ENCODE peak calls at places on chromosomes 1 and 21, in five cellular contexts. K, P, A, F and W are unnamed samples.

GRCh38 chr1:180577361-180577760 is 18.6 kb downstream of the OVAAL start:
- DNase-seq in K (peak), P (no peak), A (no peak), F (no peak), W (peak)

GRCh38 chr1:214717323-214717722 is 114.3 kb downstream of the CENPF start:
- DNase-seq in K (no peak), P (no peak), A (no peak), F (peak), W (no peak)

GRCh38 chr1:57770772-57771171 is 346.9 kb upstream of the DAB1 start:
- DNase-seq in K (peak), P (no peak), A (no peak), F (peak), W (peak)

GRCh38 chr1:237012789-237013383 is 8.6 kb upstream of the MT1HL1 start:
- DNase-seq in K (peak), P (no peak), A (peak), F (no peak), W (no peak)

GRCh38 chr1:16615253-16616252 is 2.2 kb upstream of the NBPF1 start:
- DNase-seq in K (no peak), P (no peak), A (no peak), F (no peak), W (no peak)

GRCh38 chr1:22919341-22920025 is 53.2 kb downstream of the LACTBL1 start:
- DNase-seq in K (no peak), P (no peak), A (no peak), F (no peak), W (peak)

GRCh38 chr1:5722635-5723157 is 269.5 kb downstream of the NPHP4 start:
- DNase-seq in K (no peak), P (no peak), A (no peak), F (no peak), W (no peak)

GRCh38 chr1:111110197-111110899 is 29.5 kb downstream of the DRAM2 start:
- DNase-seq in K (peak), P (no peak), A (no peak), F (peak), W (no peak)

GRCh38 chr1:30778156-30778978 is 20.8 kb upstream of the LAPTM5 start:
- DNase-seq in K (peak), P (peak), A (peak), F (peak), W (peak)

GRCh38 chr1:239262538-239262937 is 123.8 kb upstream of the CHRM3 start:
- DNase-seq in K (no peak), P (no peak), A (no peak), F (no peak), W (no peak)

GRCh38 chr1:110245876-110246620 is 35.9 kb downstream of the KCNC4 start:
- DNase-seq in K (no peak), P (peak), A (no peak), F (no peak), W (peak)

GRCh38 chr21:29077651-29078090 is 4.2 kb upstream of the CCT8 start:
- DNase-seq in K (peak), P (no peak), A (no peak), F (peak), W (peak)

GRCh38 chr1:45669859-45670655 is 16.3 kb downstream of the GPBP1L1 start:
- DNase-seq in K (no peak), P (no peak), A (no peak), F (peak), W (peak)

GRCh38 chr1:186306533-186306932 is 68.5 kb downstream of the TPR start:
- DNase-seq in K (no peak), P (no peak), A (no peak), F (no peak), W (no peak)

GRCh38 chr1:94115900-94116436 is 5.0 kb downstream of the ABCA4 start:
- DNase-seq in K (no peak), P (no peak), A (no peak), F (peak), W (no peak)

GRCh38 chr1:98749152-98749756 is 87.7 kb downstream of the SNX7 start:
- DNase-seq in K (peak), P (no peak), A (no peak), F (peak), W (peak)

GRCh38 chr1:181083842-181084605 is 4.5 kb upstream of the IER5 start:
- DNase-seq in K (peak), P (no peak), A (peak), F (peak), W (peak)

GRCh38 chr1:83694449-83694848 is 304.5 kb downstream of the TTLL7 start:
- DNase-seq in K (no peak), P (no peak), A (no peak), F (no peak), W (no peak)

GRCh38 chr1:8122160-8122476 is 96.0 kb upstream of the ERRFI1 start:
- DNase-seq in K (peak), P (no peak), A (no peak), F (peak), W (no peak)

GRCh38 chr1:151681921-151682320 is 34.7 kb downstream of the CELF3 start:
- DNase-seq in K (no peak), P (no peak), A (no peak), F (no peak), W (no peak)

GRCh38 chr1:212777166-212777565 is 14.4 kb downstream of the NSL1 start:
- DNase-seq in K (no peak), P (no peak), A (no peak), F (no peak), W (no peak)

GRCh38 chr1:237814319-237814924 is 76.3 kb downstream of the ZP4 start:
- DNase-seq in K (peak), P (no peak), A (peak), F (peak), W (peak)

GRCh38 chr21:29372063-29372802 is 73.5 kb downstream of the BACH1 start:
- DNase-seq in K (peak), P (peak), A (peak), F (peak), W (peak)

GRCh38 chr1:225896937-225897549 is 8.1 kb upstream of the LEFTY1 start:
- DNase-seq in K (no peak), P (no peak), A (no peak), F (no peak), W (no peak)

GRCh38 chr1:21247892-21248715 is 42.2 kb downstream of the ECE1 start:
- DNase-seq in K (no peak), P (no peak), A (no peak), F (no peak), W (no peak)

GRCh38 chr1:233362743-233363142 is 35.2 kb downstream of the MAP3K21 start:
- DNase-seq in K (no peak), P (no peak), A (no peak), F (no peak), W (no peak)

GRCh38 chr1:166489670-166490436 is 323.1 kb upstream of the FAM78B start:
- DNase-seq in K (no peak), P (no peak), A (no peak), F (peak), W (peak)

GRCh38 chr1:114482585-114482984 is 28.4 kb downstream of the TRIM33 start:
- DNase-seq in K (no peak), P (no peak), A (no peak), F (no peak), W (no peak)

GRCh38 chr1:17922833-17923232 is 167.7 kb downstream of the ACTL8 start:
- DNase-seq in K (peak), P (no peak), A (peak), F (peak), W (peak)

GRCh38 chr1:31981976-31982375 is 31.7 kb upstream of the KHDRBS1 start:
- DNase-seq in K (no peak), P (no peak), A (no peak), F (no peak), W (no peak)

GRCh38 chr1:216788671-216789070 is 65.4 kb upstream of the ESRRG start:
- DNase-seq in K (no peak), P (no peak), A (no peak), F (no peak), W (no peak)

GRCh38 chr1:94634977-94635416 is 93.4 kb upstream of the F3 start:
- DNase-seq in K (no peak), P (no peak), A (peak), F (peak), W (no peak)

GRCh38 chr1:47230692-47231313 is 1.2 kb downstream of the TAL1 start:
- DNase-seq in K (peak), P (no peak), A (peak), F (no peak), W (no peak)

GRCh38 chr1:24688621-24689195 is 45.6 kb downstream of the SRRM1 start:
- DNase-seq in K (peak), P (no peak), A (peak), F (peak), W (peak)

GRCh38 chr1:5948681-5949005 is 43.6 kb downstream of the NPHP4 start:
- DNase-seq in K (no peak), P (no peak), A (no peak), F (no peak), W (no peak)

GRCh38 chr21:40615503-40616376 is 231.2 kb downstream of the DSCAM start:
- DNase-seq in K (no peak), P (no peak), A (no peak), F (no peak), W (no peak)

GRCh38 chr1:59317780-59318179 is 20.9 kb downstream of the FGGY start:
- DNase-seq in K (no peak), P (no peak), A (no peak), F (peak), W (no peak)

GRCh38 chr1:53373246-53373645 is 45.4 kb upstream of the LRP8 start:
- DNase-seq in K (no peak), P (no peak), A (no peak), F (no peak), W (no peak)

DNA sequence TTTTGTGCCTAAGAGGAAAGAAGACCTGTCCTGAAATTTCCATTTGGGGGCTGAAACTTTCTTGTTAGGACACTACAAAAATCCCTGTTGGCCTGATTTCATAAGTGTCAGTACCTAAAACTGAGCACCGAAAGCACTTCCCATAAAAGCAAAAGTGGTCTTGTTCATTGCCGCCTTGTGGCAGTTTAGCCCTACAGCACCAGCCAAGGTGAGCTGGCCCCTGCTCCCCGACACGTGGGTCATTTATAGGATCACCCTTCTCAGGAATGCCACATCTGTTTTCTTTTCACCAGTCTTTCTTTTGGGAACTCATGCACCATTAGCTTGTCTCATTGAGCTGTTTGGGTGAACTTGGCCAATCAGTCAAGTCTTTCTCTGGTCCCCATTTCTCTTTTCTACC is 155.8 kb upstream of the KAZN start:
- DNase-seq in K (no peak), P (no peak), A (peak), F (no peak), W (no peak)
- TF ChIP-seq CTCF in K (no peak), P (no peak), A (no peak), F (no peak), W (no peak)

GRCh38 chr1:87685366-87686136 is 356.9 kb downstream of the LMO4 start:
- DNase-seq in K (peak), P (no peak), A (no peak), F (no peak), W (no peak)
- H3K4me3 ChIP-seq in K (no peak), P (no peak), A (no peak), F (no peak), W (no peak)

DNA sequence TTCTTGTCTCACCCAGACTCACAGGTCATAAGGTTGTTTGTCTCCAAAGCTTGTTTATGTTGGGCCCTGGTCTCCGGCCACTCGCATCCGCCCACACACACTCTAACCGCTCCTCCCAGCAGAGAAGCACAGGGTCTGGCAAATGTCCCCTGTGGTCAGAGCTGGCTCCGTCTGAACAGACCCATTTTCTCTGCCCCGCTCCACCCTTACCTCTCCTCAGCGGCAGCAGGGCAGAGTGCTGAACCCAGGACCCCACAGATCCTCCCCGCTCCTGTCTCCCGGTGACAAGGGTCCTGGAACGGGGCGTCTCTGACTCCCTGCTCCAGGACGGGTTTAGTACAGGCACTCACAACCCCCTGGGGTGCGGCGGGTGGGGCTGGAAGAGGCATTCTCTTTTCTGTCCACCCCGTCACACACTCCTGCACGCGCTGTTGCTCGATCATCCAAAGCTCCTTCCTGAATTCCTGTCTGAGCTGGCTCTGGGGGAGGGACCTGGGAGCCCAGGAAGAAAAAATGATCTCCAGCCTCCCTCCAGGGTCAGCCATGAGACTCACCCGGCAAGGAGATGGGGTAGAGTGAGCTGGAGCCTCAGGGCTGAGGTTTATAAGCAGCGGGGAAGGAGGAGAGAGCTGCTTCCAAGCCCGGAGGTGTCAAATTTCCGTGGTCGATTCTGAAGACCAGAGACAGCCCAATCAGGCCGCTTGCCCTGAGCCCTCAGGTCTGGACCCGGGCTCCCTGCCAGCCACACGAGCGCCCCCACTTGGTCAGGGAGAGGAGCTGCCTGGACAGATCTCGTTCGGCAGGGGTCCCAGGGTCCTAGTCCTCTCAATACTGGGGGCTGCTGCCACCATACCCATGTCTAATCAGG is at the start of gene S100A13:
- DNase-seq in K (peak), P (peak), A (no peak), F (peak), W (peak)
- TF ChIP-seq CTCF in K (peak), P (peak), A (peak), F (peak), W (peak)

GRCh38 chr1:14945132-14946010 is 208.2 kb upstream of the TMEM51 start:
- DNase-seq in K (peak), P (peak), A (peak), F (peak), W (peak)

GRCh38 chr1:14944471-14944981 is 209.0 kb upstream of the TMEM51 start:
- DNase-seq in K (no peak), P (no peak), A (no peak), F (no peak), W (no peak)

GRCh38 chr1:14946567-14947285 is 206.8 kb upstream of the TMEM51 start:
- DNase-seq in K (peak), P (no peak), A (no peak), F (peak), W (peak)

GRCh38 chr1:14947421-14947820 is 206.1 kb upstream of the TMEM51 start:
- DNase-seq in K (no peak), P (no peak), A (no peak), F (no peak), W (no peak)

DNA sequence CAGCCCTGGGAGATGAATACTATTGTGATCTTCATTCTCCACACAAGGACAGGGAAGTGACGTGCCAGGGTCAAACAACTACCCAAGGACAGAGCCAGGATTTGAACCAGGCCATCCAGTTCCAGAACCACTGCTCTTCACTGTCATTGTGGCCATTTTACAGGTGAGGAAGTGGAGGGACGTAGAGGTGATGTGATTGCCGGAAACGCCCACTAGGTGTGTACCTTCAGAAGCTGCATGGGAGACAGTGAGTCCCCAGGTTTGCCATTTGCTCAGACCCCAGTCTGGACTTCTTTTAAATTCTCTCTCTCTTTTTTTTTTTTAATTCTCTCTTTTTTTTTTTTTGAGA is 207.6 kb upstream of the TMEM51 start:
- DNase-seq in K (no peak), P (no peak), A (no peak), F (no peak), W (no peak)
- H3K4me3 ChIP-seq in K (no peak), P (peak), A (peak), F (peak), W (peak)

GRCh38 chr1:42955311-42956063 is 3.2 kb downstream of the SLC2A1 start:
- DNase-seq in K (no peak), P (no peak), A (no peak), F (no peak), W (no peak)

GRCh38 chr1:42957880-42958487 is 684 bp downstream of the SLC2A1 start:
- DNase-seq in K (peak), P (no peak), A (peak), F (peak), W (peak)

GRCh38 chr1:42957229-42957879 is 1.3 kb downstream of the SLC2A1 start:
- DNase-seq in K (no peak), P (no peak), A (no peak), F (no peak), W (peak)

GRCh38 chr1:42958488-42959317 is at the start of gene SLC2A1:
- DNase-seq in K (peak), P (peak), A (peak), F (peak), W (peak)

GRCh38 chr1:42956739-42957138 is 1.9 kb downstream of the SLC2A1 start:
- DNase-seq in K (no peak), P (no peak), A (no peak), F (no peak), W (no peak)
- TF ChIP-seq CTCF in K (no peak), P (no peak), A (no peak), F (no peak), W (no peak)

DNA sequence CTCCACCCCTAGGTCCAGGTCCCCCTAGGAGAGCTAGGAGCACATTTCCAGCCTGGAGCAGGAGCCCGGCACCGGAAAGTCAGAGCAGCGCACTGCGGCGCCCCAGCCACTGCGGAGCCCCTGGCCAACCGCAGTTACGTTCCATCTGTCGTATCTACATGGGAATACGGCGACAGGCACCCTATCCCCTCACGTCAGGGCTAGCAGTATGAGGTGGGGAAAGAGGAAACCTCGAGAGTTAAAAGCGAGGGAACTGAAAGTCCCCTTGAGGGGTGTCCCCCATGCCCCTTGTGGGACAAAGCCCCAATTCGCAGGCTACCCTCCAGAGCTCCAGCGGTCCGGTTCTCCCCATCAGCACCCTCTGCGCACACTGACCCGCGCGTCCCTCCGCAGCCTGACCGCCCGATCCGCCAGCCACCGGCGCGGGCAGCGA is 995 bp downstream of the COLGALT2 start:
- DNase-seq in K (peak), P (no peak), A (peak), F (no peak), W (no peak)
- H3K4me3 ChIP-seq in K (peak), P (peak), A (peak), F (peak), W (peak)

GRCh38 chr1:209546390-209547080 is 37.0 kb upstream of the CAMK1G start:
- DNase-seq in K (no peak), P (no peak), A (no peak), F (no peak), W (no peak)

GRCh38 chr1:209545423-209545822 is 38.1 kb upstream of the CAMK1G start:
- DNase-seq in K (no peak), P (no peak), A (no peak), F (no peak), W (no peak)

GRCh38 chr1:209544098-209544497 is 39.4 kb upstream of the CAMK1G start:
- DNase-seq in K (no peak), P (no peak), A (no peak), F (no peak), W (no peak)

GRCh38 chr1:209547626-209548025 is 35.9 kb upstream of the CAMK1G start:
- DNase-seq in K (no peak), P (no peak), A (no peak), F (no peak), W (no peak)

GRCh38 chr1:209542585-209542984 is 40.9 kb upstream of the CAMK1G start:
- DNase-seq in K (no peak), P (no peak), A (no peak), F (peak), W (no peak)
- TF ChIP-seq CTCF in K (no peak), P (no peak), A (no peak), F (no peak), W (no peak)